ENCODE peak calls at places on chromosome 14, in ten cellular contexts. A is fibroblast of lung, T is astrocyte of the spinal cord, M is lung, U is tibial artery, B is fibroblast of the aortic adventitia, S is AG10803, V is GM23338, P is lower lobe of right lung, J is transverse colon. C is an unnamed sample.

GRCh38 chr14:71050227-71050823 is 143.1 kb downstream of the PCNX1 start:
- DNase-seq in A (peak; percentile 18), J (no peak), P (no peak), B (peak; percentile 23), T (peak; percentile 29), U (no peak), M (no peak), V (peak; percentile 10), S (peak; percentile 9), C (no peak)

GRCh38 chr14:104883681-104884361 is 18.8 kb downstream of the CEP170B start:
- DNase-seq in J (no peak), U (no peak), A (no peak), M (no peak), T (no peak), S (no peak), B (no peak), V (no peak), P (peak; percentile 41), C (no peak)

GRCh38 chr14:106372870-106373657 is 846.7 kb downstream of the TMEM121 start:
- DNase-seq in M (peak; percentile 62), U (no peak), B (no peak), T (no peak), P (peak; percentile 77), V (peak; percentile 33), S (no peak), A (no peak), J (peak; percentile 72), C (no peak)

GRCh38 chr14:52906141-52906601 is 44.7 kb downstream of the FERMT2 start:
- DNase-seq in V (no peak), T (peak; percentile 89), B (peak; percentile 87), M (no peak), J (no peak), P (no peak), U (no peak), S (peak; percentile 83), A (peak; percentile 91), C (peak; percentile 71)

GRCh38 chr14:101349108-101349507 is 212.2 kb upstream of the DIO3 start:
- DNase-seq in S (no peak), V (no peak), A (no peak), M (no peak), P (no peak), U (no peak), T (no peak), B (no peak), J (no peak), C (no peak)

GRCh38 chr14:58744951-58745350 is 107.2 kb downstream of the DACT1 start:
- DNase-seq in J (no peak), V (no peak), M (no peak), B (no peak), A (no peak), S (no peak), P (no peak), U (no peak), T (no peak), C (no peak)

GRCh38 chr14:103059556-103059955 is 2.2 kb upstream of the CDC42BPB start:
- DNase-seq in A (no peak), U (no peak), V (no peak), M (no peak), P (no peak), S (no peak), T (no peak), B (no peak), J (no peak), C (no peak)

GRCh38 chr14:89572566-89573398 is 155.7 kb upstream of the FOXN3 start:
- DNase-seq in V (no peak), T (no peak), B (no peak), A (no peak), M (no peak), P (no peak), J (no peak), S (no peak), U (no peak), C (no peak)

GRCh38 chr14:53963491-53964227 is 7.0 kb upstream of the BMP4 start:
- DNase-seq in S (no peak), A (peak; percentile 53), P (peak; percentile 69), M (peak; percentile 73), T (peak; percentile 32), B (peak; percentile 37), V (peak; percentile 67), U (peak; percentile 74), J (peak; percentile 31), C (no peak)
- H3K4me3 ChIP-seq in S (no peak overlapping the region), A (peak overlapping the region; percentile 51), P (peak overlapping the region; percentile 51), M (no peak overlapping the region), T (peak overlapping the region; percentile 35), B (peak overlapping the region; percentile 47), V (peak overlapping the region; percentile 67), U (peak overlapping the region; percentile 57), J (peak overlapping the region; percentile 17), C (peak overlapping the region; percentile 35)

GRCh38 chr14:54424479-54424901 is 16.7 kb downstream of the CNIH1 start:
- DNase-seq in U (no peak), B (no peak), T (no peak), S (no peak), P (no peak), A (no peak), J (no peak), M (no peak), V (no peak), C (no peak)

GRCh38 chr14:54425537-54426274 is 15.5 kb downstream of the CNIH1 start:
- DNase-seq in S (no peak), A (no peak), M (no peak), V (no peak), J (no peak), P (no peak), U (no peak), B (no peak), T (no peak), C (no peak)

GRCh38 chr14:54423991-54424390 is 17.2 kb downstream of the CNIH1 start:
- DNase-seq in V (no peak), S (no peak), M (no peak), B (no peak), A (peak; percentile 20), U (no peak), T (no peak), P (no peak), J (no peak), C (no peak)

GRCh38 chr14:54425068-54425467 is 16.1 kb downstream of the CNIH1 start:
- DNase-seq in V (no peak), P (no peak), U (no peak), A (no peak), T (no peak), M (no peak), B (no peak), S (no peak), J (no peak), C (no peak)

GRCh38 chr14:54420478-54421116 is 20.6 kb downstream of the CNIH1 start:
- DNase-seq in A (peak; percentile 49), U (no peak), T (peak; percentile 64), S (peak; percentile 51), V (peak; percentile 81), M (no peak), P (no peak), J (peak; percentile 35), B (peak; percentile 69), C (no peak)
- TF ChIP-seq CTCF in A (peak; percentile 82), U (peak; percentile 37), T (peak; percentile 75), S (peak; percentile 81), V (peak; percentile 69), M (peak; percentile 6), P (peak; percentile 51), J (peak; percentile 57), B (peak; percentile 81), C (peak; percentile 71)

DNA sequence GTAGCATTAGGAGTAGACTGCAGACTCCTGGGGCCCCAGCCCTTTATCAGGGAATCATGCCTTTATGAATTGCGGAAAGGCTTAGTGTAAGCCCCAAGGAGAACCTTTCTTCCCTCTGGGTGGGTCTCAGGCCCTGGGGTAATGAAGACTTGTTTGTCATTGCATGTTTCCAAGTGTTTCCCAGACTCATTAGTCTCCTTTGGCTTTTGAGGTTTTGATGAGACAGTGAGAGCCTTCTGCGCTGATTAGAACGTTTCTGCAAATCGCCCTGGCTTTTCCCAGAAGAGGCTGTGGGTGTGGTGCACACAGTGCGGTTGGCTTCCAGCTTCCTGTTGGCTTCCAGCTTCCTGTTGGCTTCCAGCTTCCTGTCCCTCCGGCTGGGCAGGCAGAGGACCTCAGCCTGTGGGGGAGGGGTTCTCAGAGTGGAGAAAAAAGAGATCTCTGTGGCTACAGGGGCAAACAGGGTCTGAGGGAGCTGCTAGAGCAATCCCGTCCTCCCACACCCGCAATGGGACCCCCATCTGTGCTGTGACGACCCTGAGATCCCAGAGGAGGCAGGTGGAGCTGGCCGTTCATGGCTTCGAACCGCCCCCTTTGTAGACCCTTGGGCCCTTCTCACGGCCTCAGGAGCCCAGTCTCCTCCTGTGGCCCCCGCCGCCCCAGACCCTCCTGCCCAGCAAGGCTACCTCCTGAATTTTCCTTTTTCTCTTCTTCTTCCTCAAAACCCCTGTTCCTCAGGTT is 42.1 kb downstream of the GPR68 start:
- DNase-seq in M (peak; percentile 51), T (peak; percentile 20), V (no peak), J (no peak), U (peak; percentile 73), B (peak; percentile 75), A (peak; percentile 49), S (peak; percentile 64), P (peak; percentile 66), C (no peak)
- H3K4me3 ChIP-seq in M (no peak overlapping the region), T (no peak overlapping the region), V (no peak overlapping the region), J (no peak overlapping the region), U (no peak overlapping the region), B (no peak overlapping the region), A (no peak overlapping the region), S (no peak overlapping the region), P (no peak overlapping the region), C (no peak overlapping the region)

DNA sequence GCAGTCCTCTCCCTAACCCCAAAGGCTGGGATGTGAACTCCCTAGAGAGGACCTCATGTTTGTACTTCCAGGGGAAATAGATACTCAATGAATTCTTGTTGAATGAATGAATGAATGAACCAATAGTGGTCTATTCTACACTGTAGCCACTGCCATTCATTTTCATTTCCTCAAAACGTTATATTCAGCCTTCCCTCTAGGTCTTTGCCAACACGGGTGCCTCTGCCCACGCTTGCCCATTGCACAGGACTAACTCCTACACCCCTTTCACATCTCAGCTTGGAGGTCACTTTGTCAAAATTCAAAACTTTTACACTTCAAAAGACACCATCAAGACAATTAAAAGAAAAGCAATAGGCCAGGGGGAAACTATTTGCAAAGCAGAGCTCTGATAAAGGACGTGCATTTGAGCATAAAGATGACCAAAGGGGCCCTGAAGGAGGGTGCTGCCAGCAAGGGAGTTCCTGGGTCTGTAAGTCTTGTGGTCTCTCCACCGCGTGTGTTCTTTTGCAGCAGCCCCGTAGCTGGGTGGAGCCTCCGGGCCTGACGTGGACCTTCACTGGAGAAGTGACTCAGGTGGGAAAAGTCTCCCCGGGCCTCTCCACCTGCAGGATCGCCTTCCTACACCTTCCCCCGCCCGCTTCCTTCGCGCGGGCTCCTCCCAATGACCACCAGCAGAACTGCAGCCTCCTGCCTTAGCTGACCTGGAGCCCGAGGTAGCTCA is 31.5 kb downstream of the TMEM63C start:
- DNase-seq in B (peak; percentile 5), S (no peak), V (peak; percentile 91), A (peak; percentile 11), J (peak; percentile 55), T (peak; percentile 5), P (peak; percentile 52), M (peak; percentile 38), U (no peak), C (no peak)
- TF ChIP-seq CTCF in B (peak; percentile 68), S (peak; percentile 44), V (peak; percentile 88), A (peak; percentile 57), J (peak; percentile 56), T (peak; percentile 77), P (peak; percentile 41), M (no peak), U (no peak), C (peak; percentile 64)

DNA sequence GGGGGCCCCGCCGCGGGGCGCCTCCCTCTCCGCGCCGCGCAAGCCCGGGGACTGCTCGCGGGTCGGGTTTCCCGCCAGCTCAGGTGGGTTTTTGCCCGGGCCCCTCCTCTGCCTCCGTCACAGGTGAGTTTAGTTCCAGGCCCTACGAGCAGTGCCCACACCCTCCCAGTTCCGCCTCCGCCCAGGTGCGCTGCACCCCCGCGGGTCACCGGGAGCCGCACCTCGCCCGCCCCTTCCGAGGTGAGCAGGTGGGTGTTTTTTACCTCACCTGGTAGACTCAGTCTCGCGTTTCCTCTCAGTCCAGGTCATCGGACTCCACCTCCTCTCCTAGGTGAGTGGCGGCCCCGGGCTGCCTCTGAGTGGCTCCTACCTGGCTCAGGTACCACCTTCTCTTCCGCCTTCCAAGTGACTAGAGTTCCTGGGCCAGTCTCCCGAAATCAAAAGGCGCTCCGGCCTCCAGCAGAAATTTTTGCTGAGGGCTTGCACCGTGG is at the start of gene TMEM30B:
- DNase-seq in B (no peak), S (no peak), T (no peak), U (no peak), M (peak; percentile 88), A (no peak), V (peak; percentile 96), J (peak; percentile 92), P (peak; percentile 92), C (no peak)
- H3K4me3 ChIP-seq in B (peak within 1 kb of the TSS; percentile 49), S (peak within 1 kb of the TSS; percentile 26), T (peak within 1 kb of the TSS; percentile 34), U (peak within 1 kb of the TSS; percentile 90), M (peak within 1 kb of the TSS; percentile 77), A (peak within 1 kb of the TSS; percentile 4), V (peak within 1 kb of the TSS; percentile 68), J (peak within 1 kb of the TSS; percentile 57), P (peak within 1 kb of the TSS; percentile 65), C (peak within 1 kb of the TSS; percentile 34)

C was measured in BJ.